ENCODE peak calls at places on chromosomes 16 and 17, in eight cellular contexts. R is K562, N is stomach, B is suprapubic skin, A is A549, M is GM12878, D is transverse colon, J is sigmoid colon. P is an unnamed sample.

GRCh38 chr17:5381542-5381941 is 37.9 kb downstream of the NUP88 start:
- DNase-seq in R (no peak), N (no peak), B (no peak), A (no peak), M (no peak), D (no peak), J (no peak), P (no peak)

GRCh38 chr16:50695017-50696000 is 1.9 kb downstream of the NOD2 start:
- DNase-seq in R (no peak), N (no peak), B (no peak), A (no peak), M (no peak), D (no peak), J (no peak), P (no peak)

GRCh38 chr16:4988647-4989046 is 30.5 kb downstream of the SEC14L5 start:
- DNase-seq in R (no peak), N (no peak), B (no peak), A (no peak), M (no peak), D (no peak), J (no peak), P (no peak)

GRCh38 chr17:78973792-78974520 is 5.8 kb downstream of the LGALS3BP start:
- DNase-seq in R (no peak), N (no peak), B (no peak), A (no peak), M (no peak), D (no peak), J (no peak), P (no peak)

GRCh38 chr16:77700846-77701245 is 21.5 kb upstream of the NUDT7 start:
- DNase-seq in R (no peak), N (no peak), B (no peak), A (no peak), M (no peak), D (no peak), J (no peak), P (no peak)

GRCh38 chr17:73592531-73592961 is 51.7 kb downstream of the SDK2 start:
- DNase-seq in R (no peak), N (no peak), B (no peak), A (no peak), M (no peak), D (no peak), J (no peak), P (no peak)

GRCh38 chr16:81483064-81483969 is 38.7 kb downstream of the CMIP start:
- DNase-seq in R (no peak), N (no peak), B (no peak), A (no peak), M (no peak), D (no peak), J (no peak), P (no peak)

GRCh38 chr16:17541324-17541723 is 70.6 kb upstream of the XYLT1 start:
- DNase-seq in R (no peak), N (no peak), B (no peak), A (no peak), M (no peak), D (no peak), J (no peak), P (no peak)

GRCh38 chr16:75578212-75578611 is 12.0 kb downstream of the GABARAPL2 start:
- DNase-seq in R (peak; percentile 62), N (no peak), B (peak; percentile 9), A (no peak), M (no peak), D (no peak), J (no peak), P (no peak)

GRCh38 chr17:17837380-17837821 is 615 bp upstream of the SREBF1 start:
- DNase-seq in R (peak; percentile 70), N (no peak), B (no peak), A (peak; percentile 93), M (no peak), D (no peak), J (peak; percentile 86), P (peak; percentile 67)

GRCh38 chr17:42673266-42673884 is 3.4 kb downstream of the PLEKHH3 start:
- DNase-seq in R (no peak), N (no peak), B (peak; percentile 71), A (no peak), M (no peak), D (no peak), J (no peak), P (no peak)

GRCh38 chr17:42670925-42671657 is 5.7 kb downstream of the PLEKHH3 start:
- DNase-seq in R (no peak), N (no peak), B (no peak), A (no peak), M (no peak), D (no peak), J (no peak), P (no peak)

GRCh38 chr17:42672038-42672437 is 4.8 kb downstream of the PLEKHH3 start:
- DNase-seq in R (no peak), N (no peak), B (no peak), A (no peak), M (no peak), D (no peak), J (no peak), P (no peak)

GRCh38 chr17:42669705-42670198 is 7.0 kb downstream of the PLEKHH3 start:
- DNase-seq in R (no peak), N (no peak), B (no peak), A (no peak), M (no peak), D (no peak), J (no peak), P (no peak)

DNA sequence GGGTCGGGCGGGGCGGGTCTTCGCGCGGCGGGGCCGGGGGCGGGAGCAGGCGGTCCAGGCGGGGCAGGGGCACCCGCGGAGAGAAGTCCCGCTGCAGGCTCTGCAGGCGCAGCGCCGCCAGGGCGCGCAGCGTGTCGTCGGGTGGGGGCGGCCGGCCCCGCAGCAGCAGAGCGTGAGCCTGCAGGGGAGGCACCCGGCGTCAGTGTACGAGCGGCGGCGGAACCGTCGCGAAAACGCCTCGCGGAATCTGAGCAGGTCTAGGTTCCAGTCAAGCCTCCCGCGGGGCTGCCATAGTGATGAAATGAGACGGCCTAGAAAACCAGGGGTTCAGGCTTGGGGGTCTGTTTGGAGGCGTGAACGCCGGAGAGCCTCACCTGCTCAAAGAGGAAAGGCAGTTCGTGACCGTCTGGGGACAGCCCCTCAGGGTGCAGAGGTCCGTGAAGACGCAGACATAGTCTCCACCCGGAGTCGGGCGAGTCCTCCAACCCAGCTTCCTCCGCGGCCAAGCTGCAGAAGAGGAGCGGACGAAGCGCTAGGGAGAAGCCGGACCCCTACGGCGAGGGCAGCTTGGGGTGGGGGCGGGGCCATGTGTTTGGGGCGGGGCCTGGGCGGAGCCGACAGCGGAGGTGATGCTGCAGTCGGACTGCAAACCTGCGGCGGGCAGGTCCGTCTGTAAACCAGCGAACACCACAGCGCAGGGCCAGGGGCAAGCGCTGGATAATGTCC is 6.4 kb downstream of the PLEKHH3 start:
- DNase-seq in R (no peak), N (no peak), B (no peak), A (no peak), M (no peak), D (no peak), J (no peak), P (no peak)
- H3K4me3 ChIP-seq in R (no peak overlapping the region), N (peak overlapping the region; percentile 19), B (no peak overlapping the region), A (no peak overlapping the region), M (no peak overlapping the region), D (no peak overlapping the region), J (no peak overlapping the region), P (no peak overlapping the region)

DNA sequence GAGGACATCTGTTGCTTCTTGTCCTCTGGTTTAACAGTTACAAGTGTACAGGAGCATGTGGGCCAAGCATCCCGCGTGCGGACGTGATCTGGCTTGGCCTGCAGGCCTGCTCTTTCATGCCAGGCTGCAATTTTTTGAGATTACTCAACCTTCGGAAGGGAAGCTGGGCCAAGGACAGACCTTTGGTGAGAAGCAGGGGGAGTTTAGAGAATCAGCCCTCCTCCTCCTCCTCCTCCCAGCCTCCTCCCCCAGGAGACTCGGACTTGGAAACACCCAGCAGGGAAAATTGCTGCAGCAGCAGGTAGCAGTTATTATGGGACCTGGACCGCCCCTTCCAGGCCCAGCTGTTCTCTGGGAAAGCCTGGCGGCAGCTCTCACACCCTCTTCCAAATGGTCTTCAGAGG is 5.1 kb upstream of the KLHL36 start:
- DNase-seq in R (no peak), N (peak; percentile 45), B (peak; percentile 83), A (no peak), M (no peak), D (peak; percentile 58), J (peak; percentile 95), P (peak; percentile 72)
- TF ChIP-seq EP300 in R (no peak), N (peak; percentile 20), B (no peak), A (no peak), M (no peak), D (no peak), J (no peak), P (peak; percentile 78)

DNA sequence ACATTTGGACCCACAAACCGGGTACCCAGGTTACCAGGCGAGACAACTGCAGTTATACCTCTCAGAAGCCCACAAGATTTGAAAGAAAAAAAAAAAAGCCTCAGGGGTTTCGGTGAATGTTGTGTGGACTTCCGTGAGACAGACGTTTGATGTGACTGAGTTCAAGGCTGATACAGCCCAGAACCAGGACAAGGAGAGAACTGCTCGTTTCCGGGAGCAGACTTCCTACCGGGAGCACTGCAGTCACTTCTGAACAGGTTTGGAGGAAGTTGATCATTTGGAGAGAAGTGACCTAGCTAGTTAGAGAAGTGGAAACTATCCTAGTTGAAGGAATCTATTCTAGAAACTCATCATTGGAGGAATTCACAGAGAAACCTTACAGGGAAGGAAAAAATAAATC is 847 bp downstream of the CKLF start:
- DNase-seq in R (peak; percentile 41), N (peak; percentile 29), B (no peak), A (no peak), M (no peak), D (peak; percentile 44), J (no peak), P (no peak)
- H3K27ac ChIP-seq in R (peak overlapping the region; percentile 97), N (peak overlapping the region; percentile 99), B (no peak overlapping the region), A (peak overlapping the region; percentile 91), M (no peak overlapping the region), D (peak overlapping the region; percentile 92), J (no peak overlapping the region), P (peak overlapping the region; percentile 95)

GRCh38 chr16:53084736-53085538 is 30.1 kb downstream of the CHD9 start:
- DNase-seq in R (no peak), N (no peak), B (no peak), A (no peak), M (no peak), D (no peak), J (no peak), P (peak; percentile 30)
- H3K4me3 ChIP-seq in R (no peak overlapping the region), N (no peak overlapping the region), B (no peak overlapping the region), A (no peak overlapping the region), M (no peak overlapping the region), D (no peak overlapping the region), J (no peak overlapping the region), P (no peak overlapping the region)

DNA sequence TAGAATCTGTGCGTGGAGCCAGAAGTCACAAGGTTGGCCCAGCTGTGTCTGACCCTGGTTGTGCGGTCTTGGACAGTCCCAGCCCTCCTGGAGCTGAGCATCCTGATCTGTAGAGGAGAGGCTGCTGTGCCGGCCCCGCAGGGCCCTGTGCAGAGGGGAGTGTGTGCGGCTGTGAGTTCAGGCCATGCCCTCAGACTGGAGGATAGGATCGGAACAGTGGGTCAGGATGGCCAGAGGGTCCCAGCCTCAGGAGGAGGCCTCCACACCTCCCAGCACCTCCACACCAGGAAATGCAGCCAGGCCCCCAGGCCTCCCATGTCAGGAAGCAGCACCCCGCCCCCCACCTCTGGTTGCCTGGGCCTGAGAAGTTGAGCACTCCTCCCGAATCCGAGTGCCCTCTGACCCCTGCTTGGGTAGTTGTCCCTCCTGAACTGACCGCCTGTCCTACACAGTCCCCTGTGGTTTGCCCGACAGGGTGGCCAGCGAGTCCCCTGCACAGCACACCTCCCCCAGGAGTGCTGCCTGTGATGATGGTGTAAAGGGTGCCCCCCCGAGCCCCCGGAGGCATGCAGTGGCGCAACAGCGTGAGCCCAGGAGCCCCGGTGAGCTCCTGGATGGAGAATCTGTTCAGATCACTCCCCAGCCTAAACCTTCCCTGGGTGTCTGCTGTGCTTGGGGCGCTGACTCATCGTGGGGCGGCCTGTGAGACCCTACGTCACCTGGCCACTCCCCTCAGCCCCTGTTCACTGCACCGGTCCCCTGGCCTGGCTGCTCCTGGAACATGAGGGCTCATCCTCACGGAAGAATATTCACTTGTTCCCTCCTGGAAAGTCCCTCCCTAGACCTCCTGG is 285.2 kb downstream of the SEC14L1 start:
- DNase-seq in R (peak; percentile 82), N (no peak), B (peak; percentile 87), A (peak; percentile 92), M (no peak), D (peak; percentile 76), J (peak; percentile 98), P (no peak)
- TF ChIP-seq EP300 in R (no peak), N (peak; percentile 32), B (peak; percentile 7), A (peak; percentile 47), M (no peak), D (no peak), J (no peak), P (no peak)

P was measured in tibial nerve.